ENCODE peak calls at places on chromosome 21, in seven cellular contexts. R is ELF-1; F is midbrain; A is GM06990; J is stimulated activated CD8-positive, alpha-beta memory T cell treated with anti-CD3 and anti-CD28 coated beads, Interleukin-4, amount 100 ng/mL, for 24 hours; N is activated CD4-positive, CD25-positive, alpha-beta regulatory T cell treated with anti-CD3 and anti-CD28 coated beads, Interleukin-2, amount 50 U/mL, for 72 hours; O is mucosa of descending colon. L is an unnamed sample.

GRCh38 chr21:44427241-44428120 is 27.8 kb upstream of the LRRC3 start:
- DNase-seq in R (no peak), F (no peak), A (no peak), J (no peak), N (peak), O (peak), L (no peak)

GRCh38 chr21:45461806-45462341 is 56.9 kb downstream of the COL18A1 start:
- DNase-seq in R (no peak), F (no peak), A (no peak), J (no peak), N (no peak), O (no peak), L (no peak)

GRCh38 chr21:46368533-46369285 is 44.8 kb downstream of the PCNT start:
- DNase-seq in R (no peak), F (no peak), A (no peak), J (peak), N (no peak), O (no peak), L (no peak)

GRCh38 chr21:34887729-34888568 is 161.2 kb downstream of the RUNX1 start:
- DNase-seq in R (peak), F (no peak), A (peak), J (peak), N (peak), O (peak), L (peak)

GRCh38 chr21:42395910-42396625 is at the start of gene TMPRSS3:
- DNase-seq in R (peak), F (no peak), A (no peak), J (no peak), N (no peak), O (no peak), L (no peak)

GRCh38 chr21:37369307-37369854 is 2.8 kb downstream of the DYRK1A start:
- DNase-seq in R (no peak), F (no peak), A (no peak), J (no peak), N (no peak), O (no peak), L (no peak)

GRCh38 chr21:27300770-27301169 is 333.9 kb upstream of the ADAMTS5 start:
- DNase-seq in R (no peak), F (no peak), A (no peak), J (no peak), N (no peak), O (no peak), L (no peak)

GRCh38 chr21:15552914-15553491 is 176.8 kb upstream of the USP25 start:
- DNase-seq in R (no peak), F (no peak), A (no peak), J (no peak), N (no peak), O (no peak), L (no peak)

GRCh38 chr21:35764586-35764985 is 295.7 kb downstream of the SETD4 start:
- DNase-seq in R (no peak), F (no peak), A (no peak), J (no peak), N (no peak), O (no peak), L (no peak)

GRCh38 chr21:39523398-39523797 is 71.6 kb downstream of the SH3BGR start:
- DNase-seq in R (no peak), F (no peak), A (no peak), J (no peak), N (no peak), O (peak), L (no peak)

GRCh38 chr21:45253180-45253579 is 34.5 kb downstream of the POFUT2 start:
- DNase-seq in R (peak), F (no peak), A (no peak), J (no peak), N (no peak), O (no peak), L (no peak)

GRCh38 chr21:40765771-40766170 is 81.2 kb downstream of the DSCAM start:
- DNase-seq in R (no peak), F (no peak), A (no peak), J (no peak), N (no peak), O (no peak), L (no peak)

GRCh38 chr21:41786521-41786987 is 19.7 kb upstream of the RIPK4 start:
- DNase-seq in R (peak), F (no peak), A (no peak), J (no peak), N (no peak), O (no peak), L (no peak)

GRCh38 chr21:38170283-38170682 is 86.5 kb upstream of the KCNJ15 start:
- DNase-seq in R (peak), F (no peak), A (no peak), J (no peak), N (no peak), O (peak), L (no peak)

GRCh38 chr21:29299906-29300546 is 1.3 kb downstream of the BACH1 start:
- DNase-seq in R (peak), F (peak), A (peak), J (no peak), N (peak), O (peak), L (no peak)

GRCh38 chr21:17071093-17071492 is 441.8 kb upstream of the CXADR start:
- DNase-seq in R (no peak), F (no peak), A (no peak), J (no peak), N (no peak), O (no peak), L (no peak)

GRCh38 chr21:43925096-43925481 is 60.1 kb downstream of the AGPAT3 start:
- DNase-seq in R (peak), F (no peak), A (no peak), J (no peak), N (no peak), O (peak), L (no peak)

GRCh38 chr21:46393941-46394818 is 64.5 kb upstream of the DIP2A start:
- DNase-seq in R (no peak), F (peak), A (no peak), J (no peak), N (no peak), O (no peak), L (no peak)

GRCh38 chr21:28554660-28555475 is 437.8 kb downstream of the LTN1 start:
- DNase-seq in R (peak), F (no peak), A (no peak), J (no peak), N (no peak), O (no peak), L (no peak)

GRCh38 chr21:42468511-42469131 is 27.4 kb downstream of the RSPH1 start:
- DNase-seq in R (no peak), F (no peak), A (no peak), J (no peak), N (no peak), O (no peak), L (no peak)

GRCh38 chr21:32806810-32807386 is 35.3 kb upstream of the PAXBP1 start:
- DNase-seq in R (no peak), F (no peak), A (no peak), J (peak), N (no peak), O (no peak), L (no peak)

GRCh38 chr21:37074195-37074510 is 1.1 kb downstream of the TTC3 start:
- DNase-seq in R (peak), F (no peak), A (no peak), J (no peak), N (no peak), O (no peak), L (no peak)

GRCh38 chr21:42006765-42007164 is 3.4 kb downstream of the ZBTB21 start:
- DNase-seq in R (no peak), F (no peak), A (no peak), J (no peak), N (no peak), O (no peak), L (no peak)

GRCh38 chr21:31476551-31477120 is 132.6 kb upstream of the TIAM1 start:
- DNase-seq in R (no peak), F (peak), A (no peak), J (no peak), N (no peak), O (no peak), L (no peak)

L was measured in pulmonary artery endothelial cell.